ENCODE peak calls at places on chromosome 19, in seven cellular contexts. G, E, M, T, R, A and U are unnamed samples.

GRCh38 chr19:32498641-32499200 is 82.3 kb upstream of the PDCD5 start:
- DNase-seq in G (no peak), E (no peak), M (no peak), T (no peak), R (no peak), A (no peak), U (no peak)

GRCh38 chr19:42092350-42092749 is 16.4 kb downstream of the ZNF574 start:
- DNase-seq in G (peak; percentile 55), E (peak; percentile 43), M (no peak), T (peak; percentile 25), R (no peak), A (peak; percentile 60), U (no peak)

GRCh38 chr19:45046355-45046754 is 7.5 kb downstream of the CLASRP start:
- DNase-seq in G (no peak), E (no peak), M (no peak), T (no peak), R (no peak), A (no peak), U (no peak)

GRCh38 chr19:49847731-49848696 is 2.9 kb upstream of the PTOV1 start:
- DNase-seq in G (no peak), E (no peak), M (no peak), T (peak; percentile 90), R (peak; percentile 81), A (peak; percentile 95), U (no peak)

GRCh38 chr19:41554902-41555301 is 21.1 kb upstream of the CEACAM21 start:
- DNase-seq in G (no peak), E (peak; percentile 39), M (no peak), T (no peak), R (no peak), A (no peak), U (peak; percentile 38)

GRCh38 chr19:46963093-46963734 is 56.4 kb upstream of the NPAS1 start:
- DNase-seq in G (no peak), E (no peak), M (no peak), T (peak; percentile 96), R (peak; percentile 96), A (peak; percentile 41), U (no peak)

GRCh38 chr19:2511570-2511969 is 35.6 kb downstream of the GADD45B start:
- DNase-seq in G (no peak), E (no peak), M (no peak), T (no peak), R (no peak), A (no peak), U (no peak)

GRCh38 chr19:8355631-8356402 is 8.1 kb upstream of the ANGPTL4 start:
- DNase-seq in G (peak; percentile 55), E (no peak), M (peak; percentile 53), T (peak; percentile 97), R (peak; percentile 99), A (peak; percentile 97), U (peak; percentile 81)

GRCh38 chr19:48443731-48444128 is 2.1 kb upstream of the GRWD1 start:
- DNase-seq in G (no peak), E (no peak), M (no peak), T (no peak), R (no peak), A (no peak), U (no peak)

GRCh38 chr19:48444933-48445194 is 919 bp upstream of the GRWD1 start:
- DNase-seq in G (no peak), E (no peak), M (no peak), T (peak; percentile 10), R (no peak), A (no peak), U (no peak)

GRCh38 chr19:48443262-48443661 is 2.5 kb upstream of the GRWD1 start:
- DNase-seq in G (no peak), E (no peak), M (no peak), T (no peak), R (no peak), A (no peak), U (no peak)

GRCh38 chr19:48445256-48445605 is 552 bp upstream of the GRWD1 start:
- DNase-seq in G (peak; percentile 64), E (no peak), M (no peak), T (peak; percentile 96), R (peak; percentile 92), A (peak; percentile 61), U (peak; percentile 71)

DNA sequence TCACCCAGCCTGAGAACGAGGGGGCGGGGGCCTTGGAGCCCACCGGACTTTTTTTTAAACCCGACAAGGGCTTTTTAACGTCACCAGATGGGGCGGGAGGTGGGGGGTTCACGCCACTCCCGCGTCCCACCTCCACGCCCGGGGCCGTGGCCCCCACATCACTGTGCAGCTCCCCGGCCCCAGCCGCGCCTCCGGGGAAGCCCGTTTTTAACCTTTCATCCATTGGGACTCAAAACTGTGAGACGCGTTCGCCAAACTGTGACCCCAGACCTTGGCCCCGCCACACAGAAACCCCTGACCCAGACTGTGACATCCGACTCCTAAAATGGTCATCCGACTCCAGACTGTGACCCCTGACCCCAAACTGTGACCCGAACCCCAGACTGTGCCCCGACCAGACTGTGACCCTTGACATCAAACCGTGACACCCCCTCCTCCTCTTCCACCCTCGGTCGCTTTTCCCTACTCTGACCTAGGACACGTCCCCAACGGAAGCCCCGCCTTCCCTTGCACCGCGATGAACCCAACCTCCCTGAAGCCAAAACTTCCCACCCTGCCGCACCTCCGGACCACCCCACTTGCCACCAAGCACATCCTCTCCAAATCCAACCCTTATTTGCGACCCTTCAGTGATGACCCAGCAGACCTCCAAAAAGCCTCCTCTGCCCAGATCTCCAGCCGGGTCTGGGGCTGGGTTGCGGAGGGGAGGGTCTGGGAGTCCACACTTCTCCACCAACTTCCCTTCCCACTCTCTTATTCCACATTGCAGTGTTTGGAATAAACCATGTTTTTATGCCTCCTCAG is 1.5 kb upstream of the GRWD1 start:
- DNase-seq in G (no peak), E (no peak), M (no peak), T (no peak), R (no peak), A (no peak), U (no peak)
- H3K27ac ChIP-seq in G (peak overlapping the region; percentile 87), E (no peak overlapping the region), M (peak overlapping the region; percentile 94), T (peak overlapping the region; percentile 76), R (no peak overlapping the region), A (no peak overlapping the region), U (peak overlapping the region; percentile 90)

DNA sequence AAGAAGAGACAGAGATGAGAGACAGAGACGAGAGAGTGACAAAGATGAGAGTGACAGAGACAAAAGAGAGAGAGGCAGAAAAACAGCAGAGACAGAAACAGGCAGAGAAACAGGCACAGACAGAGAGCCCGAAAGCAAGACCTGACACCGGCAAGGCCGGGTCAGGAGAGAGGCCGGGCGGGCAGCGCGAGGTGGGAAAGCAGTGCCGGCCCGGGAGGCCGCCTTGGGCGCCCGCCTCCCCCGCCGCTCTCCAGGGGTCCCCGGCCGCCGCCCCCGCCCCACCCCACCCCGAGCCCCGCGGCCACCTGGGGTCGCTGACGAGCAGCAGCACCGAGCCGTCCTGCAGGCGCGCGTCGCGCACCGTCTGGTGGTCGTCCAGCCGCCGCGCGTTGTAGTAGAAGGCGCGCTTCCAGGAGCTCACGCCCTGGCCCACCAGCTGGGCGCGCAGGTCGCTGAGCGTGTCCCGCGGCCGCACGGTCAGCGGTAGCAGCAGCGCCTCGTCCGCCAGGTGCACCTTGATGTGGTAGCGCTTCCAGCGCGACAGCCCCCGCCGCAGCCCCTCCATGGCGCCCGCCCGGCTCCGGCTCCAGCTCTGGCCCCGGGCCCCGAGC is at the start of gene TINCR:
- DNase-seq in G (no peak), E (no peak), M (no peak), T (no peak), R (no peak), A (no peak), U (no peak)
- TF ChIP-seq CTCF in G (no peak), E (no peak), M (no peak), T (peak; percentile 7), R (no peak), A (no peak), U (no peak)

GRCh38 chr19:56681702-56682101 is 10.1 kb upstream of the ZNF835 start:
- DNase-seq in G (no peak), E (no peak), M (no peak), T (no peak), R (no peak), A (no peak), U (no peak)

GRCh38 chr19:56678205-56678604 is 6.6 kb upstream of the ZNF835 start:
- DNase-seq in G (no peak), E (no peak), M (no peak), T (no peak), R (no peak), A (no peak), U (no peak)

GRCh38 chr19:56687036-56687435 is 15.5 kb upstream of the ZNF835 start:
- DNase-seq in G (no peak), E (no peak), M (no peak), T (no peak), R (no peak), A (peak; percentile 4), U (no peak)

GRCh38 chr19:56683119-56683518 is 11.6 kb upstream of the ZNF835 start:
- DNase-seq in G (no peak), E (no peak), M (no peak), T (no peak), R (no peak), A (no peak), U (no peak)
- H3K4me3 ChIP-seq in G (no peak overlapping the region), E (no peak overlapping the region), M (no peak overlapping the region), T (no peak overlapping the region), R (no peak overlapping the region), A (no peak overlapping the region), U (no peak overlapping the region)

GRCh38 chr19:1239420-1239795 is 1.6 kb upstream of the CBARP start:
- DNase-seq in G (no peak), E (no peak), M (no peak), T (no peak), R (no peak), A (no peak), U (no peak)

GRCh38 chr19:1237754-1238372 is at the start of gene CBARP:
- DNase-seq in G (peak; percentile 44), E (peak; percentile 54), M (peak; percentile 51), T (peak; percentile 49), R (no peak), A (peak; percentile 35), U (no peak)

GRCh38 chr19:1239796-1240737 is 1.5 kb upstream of the ATP5F1D start:
- DNase-seq in G (peak; percentile 86), E (peak; percentile 99), M (peak; percentile 93), T (peak; percentile 96), R (peak; percentile 67), A (peak; percentile 80), U (peak; percentile 88)

GRCh38 chr19:1237027-1237659 is 662 bp downstream of the CBARP start:
- DNase-seq in G (no peak), E (no peak), M (no peak), T (no peak), R (no peak), A (no peak), U (no peak)

DNA sequence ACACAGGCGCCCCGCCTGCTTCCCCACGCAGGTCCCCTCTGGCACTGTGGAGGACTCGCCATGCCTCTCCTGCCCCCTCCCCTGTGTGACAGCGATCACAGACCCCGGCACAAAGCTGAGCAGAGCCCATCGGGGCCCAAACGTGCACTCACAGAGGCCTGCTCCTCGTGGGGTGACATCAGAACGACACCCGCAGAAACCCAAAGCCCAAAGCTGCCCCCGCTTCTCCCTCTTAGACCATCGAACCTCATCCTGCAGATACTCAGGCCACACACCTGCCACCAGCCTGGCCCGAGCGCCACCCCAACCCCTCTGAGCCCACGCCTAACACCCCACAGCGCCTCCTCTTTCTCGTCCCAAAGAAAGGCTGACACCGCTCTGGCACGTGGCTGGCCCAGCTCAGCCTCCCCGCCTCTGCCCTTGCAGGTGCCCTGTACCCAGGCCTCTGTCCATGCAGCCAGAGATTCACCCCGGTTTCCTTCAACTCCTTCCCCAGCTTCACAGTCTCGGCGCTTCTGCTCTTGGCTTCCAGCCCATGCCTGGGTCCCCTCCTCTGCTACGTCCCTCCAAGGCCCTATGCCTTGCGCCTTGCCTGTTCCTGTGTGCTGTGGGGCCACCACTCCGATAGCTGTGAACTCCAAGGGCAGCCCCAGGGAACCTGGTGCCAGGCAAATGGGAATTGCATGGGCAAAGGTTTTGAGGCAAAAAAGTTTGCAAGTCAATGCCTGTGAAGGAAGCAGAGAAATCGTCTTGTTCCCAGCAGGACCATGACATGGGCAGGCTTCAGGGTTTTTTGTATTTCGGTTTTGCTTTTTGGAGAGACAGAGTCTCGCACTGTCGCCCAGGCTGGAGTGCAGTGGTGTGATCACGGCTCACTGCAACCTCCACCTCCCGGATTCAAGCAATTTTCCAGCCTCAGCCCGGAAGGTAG is 833 bp upstream of the CBARP start:
- DNase-seq in G (no peak), E (peak; percentile 33), M (no peak), T (no peak), R (no peak), A (no peak), U (no peak)
- H3K27ac ChIP-seq in G (peak overlapping the region; percentile 93), E (no peak overlapping the region), M (peak overlapping the region; percentile 99), T (peak overlapping the region; percentile 54), R (no peak overlapping the region), A (no peak overlapping the region), U (peak overlapping the region; percentile 99)